ENCODE peak calls at places on chromosomes 13 and 19, in four cellular contexts. S, P, M and Z are unnamed samples.

GRCh38 chr13:33110713-33111413 is 94.6 kb downstream of the KL start:
- DNase-seq in M (no peak), S (no peak), P (no peak), Z (no peak)

GRCh38 chr19:37227996-37228395 is 10.0 kb downstream of the ZNF383 start:
- DNase-seq in M (no peak), P (no peak), S (no peak), Z (no peak)

GRCh38 chr13:106348032-106348431 is 187.4 kb downstream of the EFNB2 start:
- DNase-seq in P (no peak), S (no peak), M (no peak), Z (no peak)

GRCh38 chr19:13060233-13060963 is 42.3 kb downstream of the LYL1 start:
- DNase-seq in M (peak), P (no peak), S (no peak), Z (no peak)

GRCh38 chr19:6035026-6035425 is 57.1 kb upstream of the RANBP3 start:
- DNase-seq in M (no peak), S (no peak), P (no peak), Z (no peak)

GRCh38 chr19:10419200-10419645 is 1.1 kb upstream of the PDE4A start:
- DNase-seq in P (peak), M (no peak), S (no peak), Z (no peak)

GRCh38 chr13:50512602-50513527 is 330.6 kb downstream of the DLEU7 start:
- DNase-seq in P (peak), M (peak), S (no peak), Z (peak)

GRCh38 chr13:93254775-93255174 is 28.2 kb downstream of the GPC6 start:
- DNase-seq in P (no peak), M (no peak), S (no peak), Z (no peak)

GRCh38 chr19:11035441-11036377 is 53.6 kb upstream of the LDLR start:
- DNase-seq in M (peak), P (peak), S (peak), Z (peak)

GRCh38 chr13:108609353-108609752 is 20.1 kb upstream of the MYO16 start:
- DNase-seq in M (no peak), S (no peak), P (no peak), Z (peak)

GRCh38 chr13:113900646-113901045 is 36.8 kb upstream of the GAS6 start:
- DNase-seq in P (no peak), M (no peak), S (no peak), Z (no peak)

GRCh38 chr19:4678881-4679379 is 8.8 kb upstream of the MYDGF start:
- DNase-seq in S (no peak), M (no peak), P (peak), Z (peak)

GRCh38 chr13:29292045-29292444 is 303.4 kb downstream of the SLC7A1 start:
- DNase-seq in P (no peak), M (no peak), S (no peak), Z (no peak)

GRCh38 chr19:28670894-28671293 is 542.1 kb downstream of the UQCRFS1 start:
- DNase-seq in S (no peak), P (no peak), M (no peak), Z (no peak)

GRCh38 chr13:41306271-41307150 is 4.6 kb upstream of the NAA16 start:
- DNase-seq in P (no peak), M (no peak), S (no peak), Z (no peak)

GRCh38 chr13:59532405-59532804 is 631.3 kb downstream of the DIAPH3 start:
- DNase-seq in S (no peak), P (no peak), M (no peak), Z (no peak)

GRCh38 chr13:52644108-52644507 is 1.9 kb downstream of the HNRNPA1L2 start:
- DNase-seq in M (no peak), P (no peak), S (no peak), Z (no peak)

GRCh38 chr13:73598021-73598712 is 536.0 kb downstream of the KLF12 start:
- DNase-seq in S (no peak), P (no peak), M (no peak), Z (no peak)

GRCh38 chr19:21322528-21322927 is 6.7 kb downstream of the ZNF708 start:
- DNase-seq in M (no peak), P (no peak), S (no peak), Z (no peak)

GRCh38 chr13:96650301-96650886 is 343.9 kb downstream of the OXGR1 start:
- DNase-seq in S (peak), P (no peak), M (no peak), Z (no peak)

GRCh38 chr19:18915639-18916038 is 3.5 kb downstream of the COPE start:
- DNase-seq in S (no peak), M (peak), P (no peak), Z (no peak)

GRCh38 chr19:8638078-8638619 is 7.7 kb downstream of the NFILZ start:
- DNase-seq in M (peak), P (no peak), S (no peak), Z (no peak)

GRCh38 chr13:111245781-111246384 is 74.6 kb upstream of the TEX29 start:
- DNase-seq in P (no peak), M (no peak), S (no peak), Z (no peak)

GRCh38 chr19:56637976-56638555 is 4.9 kb upstream of the SMIM17 start:
- DNase-seq in S (no peak), P (peak), M (peak), Z (peak)

GRCh38 chr19:58182989-58183821 is at the start of gene ZNF274:
- DNase-seq in P (peak), M (peak), S (peak), Z (peak)

DNA sequence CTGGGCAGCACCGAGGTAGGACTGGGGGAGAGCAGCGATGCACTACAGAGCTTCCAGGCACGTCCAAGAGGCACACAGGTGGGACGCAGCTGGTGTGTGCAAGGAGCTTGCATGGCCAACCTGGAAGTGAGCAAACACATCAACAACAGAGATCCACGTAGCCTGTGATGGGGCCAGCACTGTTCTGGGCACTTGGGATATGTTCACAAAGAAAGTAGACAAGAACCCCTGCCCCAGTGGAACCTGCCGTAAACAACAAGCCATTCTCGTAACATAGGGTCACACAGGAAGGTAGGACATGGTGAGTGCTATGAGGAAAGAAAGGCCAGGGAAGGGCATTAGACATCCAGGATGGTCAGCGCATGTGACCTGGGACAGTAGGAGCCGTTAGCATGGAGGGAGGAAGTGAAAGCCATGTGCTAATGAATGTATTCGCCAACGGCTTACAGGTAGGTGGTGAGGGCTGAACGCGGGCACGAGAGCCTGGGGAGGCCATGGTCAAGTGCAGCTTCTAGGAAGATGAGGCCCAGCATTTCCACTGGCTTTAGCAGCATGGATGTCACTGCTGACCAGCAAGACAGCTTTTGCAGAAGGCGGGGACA is 105.5 kb downstream of the TEX26 start:
- DNase-seq in M (no peak), P (no peak), S (no peak), Z (no peak)
- TF ChIP-seq FOXM1 in M (no peak), P (no peak), S (no peak), Z (no peak)

GRCh38 chr19:55419089-55419488 is 11.5 kb upstream of the UBE2S start:
- DNase-seq in S (no peak), M (no peak), P (no peak), Z (no peak)
- TF ChIP-seq BHLHE40 in S (no peak), M (no peak), P (no peak), Z (no peak)

GRCh38 chr13:48828962-48829405 is 146.7 kb upstream of the FNDC3A start:
- DNase-seq in S (no peak), M (no peak), P (no peak), Z (no peak)
- TF ChIP-seq FOXM1 in S (no peak), M (no peak), P (no peak), Z (no peak)

DNA sequence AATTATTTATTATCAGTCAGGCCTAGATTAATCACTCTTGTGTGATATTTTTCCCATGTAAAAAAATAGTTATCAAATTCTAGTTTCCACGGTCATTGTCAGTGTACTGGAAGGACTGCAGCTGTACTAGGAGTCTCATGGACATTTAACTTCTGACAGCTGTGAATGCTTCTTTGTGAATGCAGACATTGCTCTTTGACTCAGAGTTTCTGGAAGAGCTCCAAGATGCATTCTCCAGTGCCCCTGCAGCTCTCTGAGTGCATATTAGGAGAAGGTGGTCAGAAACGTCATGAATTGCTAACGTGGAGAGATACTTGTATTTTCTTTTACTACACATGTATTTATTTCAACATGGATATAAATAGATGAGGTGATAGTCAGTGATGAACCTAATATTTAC is 9.7 kb upstream of the SLITRK5 start:
- DNase-seq in P (no peak), M (no peak), S (no peak), Z (no peak)
- TF ChIP-seq BHLHE40 in P (no peak), M (no peak), S (no peak), Z (no peak)

GRCh38 chr19:49488863-49489537 is 1.6 kb downstream of the RPL13A start:
- DNase-seq in S (no peak), M (no peak), P (no peak), Z (no peak)
- TF ChIP-seq FOXM1 in S (no peak), M (no peak), P (peak), Z (no peak)

GRCh38 chr13:30346159-30346788 is 38.9 kb upstream of the KATNAL1 start:
- DNase-seq in M (no peak), P (no peak), S (peak), Z (no peak)
- TF ChIP-seq BHLHE40 in M (no peak), P (no peak), S (no peak), Z (no peak)

GRCh38 chr13:26965058-26965380 is 204.4 kb upstream of the GPR12 start:
- DNase-seq in M (no peak), S (no peak), P (no peak), Z (no peak)

GRCh38 chr13:26971990-26972888 is 199.4 kb downstream of the USP12 start:
- DNase-seq in P (peak), S (no peak), M (peak), Z (no peak)

GRCh38 chr13:26967119-26968038 is 204.2 kb downstream of the USP12 start:
- DNase-seq in S (no peak), M (no peak), P (no peak), Z (no peak)

GRCh38 chr13:26965976-26966375 is 205.4 kb upstream of the GPR12 start:
- DNase-seq in P (no peak), S (no peak), M (no peak), Z (no peak)

GRCh38 chr13:26968431-26969335 is 202.9 kb downstream of the USP12 start:
- DNase-seq in S (no peak), M (peak), P (no peak), Z (no peak)
- TF ChIP-seq FOXM1 in S (no peak), M (no peak), P (no peak), Z (no peak)